ENCODE peak calls at places on chromosomes 3 and 15, in ten cellular contexts. One of them, this sample, is unnamed.

GRCh38 chr3:23776352-23776891 is 29.3 kb upstream of the UBE2E1 start:
- DNase-seq in left ventricle myocardium inferior: no peak
- DNase-seq in germinal center: no peak
- DNase-seq in kidney: no peak
- DNase-seq in NCI-H1105 treated with DMSO at 0.1 percent for 48 hours: no peak
- DNase-seq in GM13977: no peak
- DNase-seq in activated CD4-positive, alpha-beta T cell treated with anti-CD3 and anti-CD28 coated beads, Interleukin-2, amount 50 U/mL, for 24 hours: no peak
- DNase-seq in HCEC 1CT: peak
- DNase-seq in stimulated activated CD4-positive, alpha-beta T cell treated with anti-CD3 and anti-CD28 coated beads, Interleukin-4, amount 100 ng/mL, for 48 hours: no peak
- DNase-seq in EL: peak
- DNase-seq in this sample: no peak

GRCh38 chr3:46393554-46394434 is 13.1 kb downstream of the CCR5AS start:
- DNase-seq in stimulated activated CD4-positive, alpha-beta T cell treated with anti-CD3 and anti-CD28 coated beads, Interleukin-4, amount 100 ng/mL, for 48 hours: no peak
- DNase-seq in HCEC 1CT: peak
- DNase-seq in kidney: no peak
- DNase-seq in germinal center: no peak
- DNase-seq in left ventricle myocardium inferior: no peak
- DNase-seq in EL: peak
- DNase-seq in NCI-H1105 treated with DMSO at 0.1 percent for 48 hours: no peak
- DNase-seq in activated CD4-positive, alpha-beta T cell treated with anti-CD3 and anti-CD28 coated beads, Interleukin-2, amount 50 U/mL, for 24 hours: no peak
- DNase-seq in GM13977: no peak
- DNase-seq in this sample: peak

GRCh38 chr15:78225783-78226541 is 8.4 kb downstream of the ACSBG1 start:
- DNase-seq in germinal center: no peak
- DNase-seq in EL: no peak
- DNase-seq in left ventricle myocardium inferior: no peak
- DNase-seq in GM13977: peak
- DNase-seq in HCEC 1CT: no peak
- DNase-seq in activated CD4-positive, alpha-beta T cell treated with anti-CD3 and anti-CD28 coated beads, Interleukin-2, amount 50 U/mL, for 24 hours: no peak
- DNase-seq in stimulated activated CD4-positive, alpha-beta T cell treated with anti-CD3 and anti-CD28 coated beads, Interleukin-4, amount 100 ng/mL, for 48 hours: no peak
- DNase-seq in kidney: no peak
- DNase-seq in NCI-H1105 treated with DMSO at 0.1 percent for 48 hours: no peak
- DNase-seq in this sample: no peak

GRCh38 chr3:188972313-188972712 is 199.5 kb upstream of the TPRG1 start:
- DNase-seq in left ventricle myocardium inferior: no peak
- DNase-seq in stimulated activated CD4-positive, alpha-beta T cell treated with anti-CD3 and anti-CD28 coated beads, Interleukin-4, amount 100 ng/mL, for 48 hours: no peak
- DNase-seq in GM13977: no peak
- DNase-seq in EL: no peak
- DNase-seq in germinal center: no peak
- DNase-seq in kidney: no peak
- DNase-seq in activated CD4-positive, alpha-beta T cell treated with anti-CD3 and anti-CD28 coated beads, Interleukin-2, amount 50 U/mL, for 24 hours: no peak
- DNase-seq in HCEC 1CT: no peak
- DNase-seq in NCI-H1105 treated with DMSO at 0.1 percent for 48 hours: no peak
- DNase-seq in this sample: no peak

GRCh38 chr3:20060924-20061323 is 20.7 kb downstream of the KAT2B start:
- DNase-seq in EL: peak
- DNase-seq in activated CD4-positive, alpha-beta T cell treated with anti-CD3 and anti-CD28 coated beads, Interleukin-2, amount 50 U/mL, for 24 hours: no peak
- DNase-seq in germinal center: no peak
- DNase-seq in GM13977: no peak
- DNase-seq in HCEC 1CT: peak
- DNase-seq in left ventricle myocardium inferior: no peak
- DNase-seq in kidney: no peak
- DNase-seq in stimulated activated CD4-positive, alpha-beta T cell treated with anti-CD3 and anti-CD28 coated beads, Interleukin-4, amount 100 ng/mL, for 48 hours: no peak
- DNase-seq in NCI-H1105 treated with DMSO at 0.1 percent for 48 hours: no peak
- DNase-seq in this sample: no peak

GRCh38 chr3:97932387-97932801 is 39.8 kb downstream of the RIOX2 start:
- DNase-seq in stimulated activated CD4-positive, alpha-beta T cell treated with anti-CD3 and anti-CD28 coated beads, Interleukin-4, amount 100 ng/mL, for 48 hours: no peak
- DNase-seq in HCEC 1CT: no peak
- DNase-seq in left ventricle myocardium inferior: peak
- DNase-seq in kidney: no peak
- DNase-seq in EL: no peak
- DNase-seq in NCI-H1105 treated with DMSO at 0.1 percent for 48 hours: no peak
- DNase-seq in activated CD4-positive, alpha-beta T cell treated with anti-CD3 and anti-CD28 coated beads, Interleukin-2, amount 50 U/mL, for 24 hours: no peak
- DNase-seq in GM13977: no peak
- DNase-seq in germinal center: no peak
- DNase-seq in this sample: no peak

GRCh38 chr3:71416868-71417267 is 166.7 kb downstream of the FOXP1 start:
- DNase-seq in germinal center: peak
- DNase-seq in EL: no peak
- DNase-seq in NCI-H1105 treated with DMSO at 0.1 percent for 48 hours: no peak
- DNase-seq in GM13977: no peak
- DNase-seq in left ventricle myocardium inferior: no peak
- DNase-seq in stimulated activated CD4-positive, alpha-beta T cell treated with anti-CD3 and anti-CD28 coated beads, Interleukin-4, amount 100 ng/mL, for 48 hours: no peak
- DNase-seq in kidney: no peak
- DNase-seq in HCEC 1CT: no peak
- DNase-seq in activated CD4-positive, alpha-beta T cell treated with anti-CD3 and anti-CD28 coated beads, Interleukin-2, amount 50 U/mL, for 24 hours: no peak
- DNase-seq in this sample: peak

GRCh38 chr15:60419752-60420151 is 22.0 kb upstream of the ANXA2 start:
- DNase-seq in activated CD4-positive, alpha-beta T cell treated with anti-CD3 and anti-CD28 coated beads, Interleukin-2, amount 50 U/mL, for 24 hours: no peak
- DNase-seq in EL: peak
- DNase-seq in GM13977: no peak
- DNase-seq in left ventricle myocardium inferior: no peak
- DNase-seq in kidney: no peak
- DNase-seq in germinal center: no peak
- DNase-seq in NCI-H1105 treated with DMSO at 0.1 percent for 48 hours: no peak
- DNase-seq in stimulated activated CD4-positive, alpha-beta T cell treated with anti-CD3 and anti-CD28 coated beads, Interleukin-4, amount 100 ng/mL, for 48 hours: no peak
- DNase-seq in HCEC 1CT: peak
- DNase-seq in this sample: no peak

GRCh38 chr3:30017882-30018281 is 588.5 kb upstream of the TGFBR2 start:
- DNase-seq in EL: no peak
- DNase-seq in HCEC 1CT: no peak
- DNase-seq in activated CD4-positive, alpha-beta T cell treated with anti-CD3 and anti-CD28 coated beads, Interleukin-2, amount 50 U/mL, for 24 hours: no peak
- DNase-seq in left ventricle myocardium inferior: no peak
- DNase-seq in germinal center: no peak
- DNase-seq in NCI-H1105 treated with DMSO at 0.1 percent for 48 hours: no peak
- DNase-seq in GM13977: no peak
- DNase-seq in stimulated activated CD4-positive, alpha-beta T cell treated with anti-CD3 and anti-CD28 coated beads, Interleukin-4, amount 100 ng/mL, for 48 hours: no peak
- DNase-seq in kidney: no peak
- DNase-seq in this sample: no peak

GRCh38 chr15:41017051-41017735 is 63.9 kb downstream of the CHAC1 start:
- DNase-seq in kidney: no peak
- DNase-seq in germinal center: no peak
- DNase-seq in HCEC 1CT: no peak
- DNase-seq in activated CD4-positive, alpha-beta T cell treated with anti-CD3 and anti-CD28 coated beads, Interleukin-2, amount 50 U/mL, for 24 hours: no peak
- DNase-seq in stimulated activated CD4-positive, alpha-beta T cell treated with anti-CD3 and anti-CD28 coated beads, Interleukin-4, amount 100 ng/mL, for 48 hours: no peak
- DNase-seq in GM13977: no peak
- DNase-seq in EL: no peak
- DNase-seq in NCI-H1105 treated with DMSO at 0.1 percent for 48 hours: no peak
- DNase-seq in left ventricle myocardium inferior: no peak
- DNase-seq in this sample: no peak

GRCh38 chr15:51144021-51144532 is 49.4 kb upstream of the TNFAIP8L3 start:
- DNase-seq in activated CD4-positive, alpha-beta T cell treated with anti-CD3 and anti-CD28 coated beads, Interleukin-2, amount 50 U/mL, for 24 hours: no peak
- DNase-seq in EL: peak
- DNase-seq in kidney: no peak
- DNase-seq in HCEC 1CT: peak
- DNase-seq in stimulated activated CD4-positive, alpha-beta T cell treated with anti-CD3 and anti-CD28 coated beads, Interleukin-4, amount 100 ng/mL, for 48 hours: no peak
- DNase-seq in GM13977: no peak
- DNase-seq in NCI-H1105 treated with DMSO at 0.1 percent for 48 hours: no peak
- DNase-seq in germinal center: no peak
- DNase-seq in left ventricle myocardium inferior: no peak
- DNase-seq in this sample: no peak

GRCh38 chr15:89812126-89812846 is 2.4 kb downstream of the ANPEP start:
- DNase-seq in NCI-H1105 treated with DMSO at 0.1 percent for 48 hours: no peak
- DNase-seq in activated CD4-positive, alpha-beta T cell treated with anti-CD3 and anti-CD28 coated beads, Interleukin-2, amount 50 U/mL, for 24 hours: no peak
- DNase-seq in stimulated activated CD4-positive, alpha-beta T cell treated with anti-CD3 and anti-CD28 coated beads, Interleukin-4, amount 100 ng/mL, for 48 hours: no peak
- DNase-seq in GM13977: no peak
- DNase-seq in left ventricle myocardium inferior: peak
- DNase-seq in EL: peak
- DNase-seq in HCEC 1CT: peak
- DNase-seq in germinal center: no peak
- DNase-seq in kidney: peak
- DNase-seq in this sample: peak

GRCh38 chr3:74384151-74384550 is 230.3 kb downstream of the CNTN3 start:
- DNase-seq in NCI-H1105 treated with DMSO at 0.1 percent for 48 hours: no peak
- DNase-seq in kidney: no peak
- DNase-seq in left ventricle myocardium inferior: no peak
- DNase-seq in germinal center: no peak
- DNase-seq in stimulated activated CD4-positive, alpha-beta T cell treated with anti-CD3 and anti-CD28 coated beads, Interleukin-4, amount 100 ng/mL, for 48 hours: no peak
- DNase-seq in activated CD4-positive, alpha-beta T cell treated with anti-CD3 and anti-CD28 coated beads, Interleukin-2, amount 50 U/mL, for 24 hours: no peak
- DNase-seq in GM13977: no peak
- DNase-seq in EL: no peak
- DNase-seq in HCEC 1CT: no peak
- DNase-seq in this sample: no peak

GRCh38 chr15:89805241-89806216 is 9.1 kb downstream of the ANPEP start:
- DNase-seq in germinal center: no peak
- DNase-seq in HCEC 1CT: no peak
- DNase-seq in GM13977: no peak
- DNase-seq in left ventricle myocardium inferior: no peak
- DNase-seq in stimulated activated CD4-positive, alpha-beta T cell treated with anti-CD3 and anti-CD28 coated beads, Interleukin-4, amount 100 ng/mL, for 48 hours: no peak
- DNase-seq in EL: no peak
- DNase-seq in NCI-H1105 treated with DMSO at 0.1 percent for 48 hours: no peak
- DNase-seq in kidney: peak
- DNase-seq in activated CD4-positive, alpha-beta T cell treated with anti-CD3 and anti-CD28 coated beads, Interleukin-2, amount 50 U/mL, for 24 hours: no peak
- DNase-seq in this sample: no peak

GRCh38 chr3:14691239-14691638 is 16.3 kb downstream of the C3orf20 start:
- DNase-seq in germinal center: no peak
- DNase-seq in HCEC 1CT: no peak
- DNase-seq in activated CD4-positive, alpha-beta T cell treated with anti-CD3 and anti-CD28 coated beads, Interleukin-2, amount 50 U/mL, for 24 hours: no peak
- DNase-seq in EL: no peak
- DNase-seq in left ventricle myocardium inferior: no peak
- DNase-seq in kidney: no peak
- DNase-seq in stimulated activated CD4-positive, alpha-beta T cell treated with anti-CD3 and anti-CD28 coated beads, Interleukin-4, amount 100 ng/mL, for 48 hours: no peak
- DNase-seq in GM13977: peak
- DNase-seq in NCI-H1105 treated with DMSO at 0.1 percent for 48 hours: no peak
- DNase-seq in this sample: no peak

GRCh38 chr15:101025896-101026631 is 106.9 kb downstream of the LRRK1 start:
- DNase-seq in left ventricle myocardium inferior: no peak
- DNase-seq in germinal center: no peak
- DNase-seq in kidney: peak
- DNase-seq in activated CD4-positive, alpha-beta T cell treated with anti-CD3 and anti-CD28 coated beads, Interleukin-2, amount 50 U/mL, for 24 hours: no peak
- DNase-seq in NCI-H1105 treated with DMSO at 0.1 percent for 48 hours: no peak
- DNase-seq in stimulated activated CD4-positive, alpha-beta T cell treated with anti-CD3 and anti-CD28 coated beads, Interleukin-4, amount 100 ng/mL, for 48 hours: no peak
- DNase-seq in EL: no peak
- DNase-seq in GM13977: no peak
- DNase-seq in HCEC 1CT: no peak
- DNase-seq in this sample: no peak

GRCh38 chr15:32956006-32956405 is 238.2 kb downstream of the GREM1 start:
- DNase-seq in EL: peak
- DNase-seq in GM13977: peak
- DNase-seq in NCI-H1105 treated with DMSO at 0.1 percent for 48 hours: peak
- DNase-seq in stimulated activated CD4-positive, alpha-beta T cell treated with anti-CD3 and anti-CD28 coated beads, Interleukin-4, amount 100 ng/mL, for 48 hours: no peak
- DNase-seq in left ventricle myocardium inferior: no peak
- DNase-seq in kidney: no peak
- DNase-seq in HCEC 1CT: peak
- DNase-seq in activated CD4-positive, alpha-beta T cell treated with anti-CD3 and anti-CD28 coated beads, Interleukin-2, amount 50 U/mL, for 24 hours: no peak
- DNase-seq in germinal center: peak
- DNase-seq in this sample: peak

GRCh38 chr15:28128036-28128435 is 28.9 kb upstream of the OCA2 start:
- DNase-seq in kidney: no peak
- DNase-seq in stimulated activated CD4-positive, alpha-beta T cell treated with anti-CD3 and anti-CD28 coated beads, Interleukin-4, amount 100 ng/mL, for 48 hours: no peak
- DNase-seq in GM13977: no peak
- DNase-seq in EL: no peak
- DNase-seq in activated CD4-positive, alpha-beta T cell treated with anti-CD3 and anti-CD28 coated beads, Interleukin-2, amount 50 U/mL, for 24 hours: no peak
- DNase-seq in HCEC 1CT: no peak
- DNase-seq in germinal center: no peak
- DNase-seq in NCI-H1105 treated with DMSO at 0.1 percent for 48 hours: no peak
- DNase-seq in left ventricle myocardium inferior: peak
- DNase-seq in this sample: no peak

GRCh38 chr3:128590948-128591347 is 59.7 kb downstream of the RPN1 start:
- DNase-seq in HCEC 1CT: no peak
- DNase-seq in stimulated activated CD4-positive, alpha-beta T cell treated with anti-CD3 and anti-CD28 coated beads, Interleukin-4, amount 100 ng/mL, for 48 hours: no peak
- DNase-seq in kidney: no peak
- DNase-seq in activated CD4-positive, alpha-beta T cell treated with anti-CD3 and anti-CD28 coated beads, Interleukin-2, amount 50 U/mL, for 24 hours: no peak
- DNase-seq in NCI-H1105 treated with DMSO at 0.1 percent for 48 hours: no peak
- DNase-seq in EL: no peak
- DNase-seq in germinal center: no peak
- DNase-seq in GM13977: no peak
- DNase-seq in left ventricle myocardium inferior: no peak
- DNase-seq in this sample: peak

GRCh38 chr3:183324083-183324482 is 71.0 kb downstream of the B3GNT5 start:
- DNase-seq in EL: peak
- DNase-seq in NCI-H1105 treated with DMSO at 0.1 percent for 48 hours: no peak
- DNase-seq in stimulated activated CD4-positive, alpha-beta T cell treated with anti-CD3 and anti-CD28 coated beads, Interleukin-4, amount 100 ng/mL, for 48 hours: no peak
- DNase-seq in left ventricle myocardium inferior: no peak
- DNase-seq in activated CD4-positive, alpha-beta T cell treated with anti-CD3 and anti-CD28 coated beads, Interleukin-2, amount 50 U/mL, for 24 hours: no peak
- DNase-seq in germinal center: no peak
- DNase-seq in GM13977: no peak
- DNase-seq in kidney: no peak
- DNase-seq in HCEC 1CT: no peak
- DNase-seq in this sample: no peak

GRCh38 chr3:6124875-6125274 is 736.0 kb upstream of the GRM7 start:
- DNase-seq in EL: no peak
- DNase-seq in NCI-H1105 treated with DMSO at 0.1 percent for 48 hours: no peak
- DNase-seq in germinal center: no peak
- DNase-seq in activated CD4-positive, alpha-beta T cell treated with anti-CD3 and anti-CD28 coated beads, Interleukin-2, amount 50 U/mL, for 24 hours: no peak
- DNase-seq in left ventricle myocardium inferior: no peak
- DNase-seq in kidney: no peak
- DNase-seq in GM13977: no peak
- DNase-seq in HCEC 1CT: no peak
- DNase-seq in stimulated activated CD4-positive, alpha-beta T cell treated with anti-CD3 and anti-CD28 coated beads, Interleukin-4, amount 100 ng/mL, for 48 hours: no peak
- DNase-seq in this sample: no peak

GRCh38 chr3:132399054-132399929 is 18.0 kb upstream of the DNAJC13 start:
- DNase-seq in kidney: no peak
- DNase-seq in germinal center: peak
- DNase-seq in HCEC 1CT: peak
- DNase-seq in activated CD4-positive, alpha-beta T cell treated with anti-CD3 and anti-CD28 coated beads, Interleukin-2, amount 50 U/mL, for 24 hours: no peak
- DNase-seq in EL: peak
- DNase-seq in NCI-H1105 treated with DMSO at 0.1 percent for 48 hours: peak
- DNase-seq in left ventricle myocardium inferior: no peak
- DNase-seq in stimulated activated CD4-positive, alpha-beta T cell treated with anti-CD3 and anti-CD28 coated beads, Interleukin-4, amount 100 ng/mL, for 48 hours: peak
- DNase-seq in GM13977: peak
- DNase-seq in this sample: peak

GRCh38 chr3:16264708-16265454 is at the start of the genes DPH3 and OXNAD1:
- DNase-seq in kidney: peak
- DNase-seq in stimulated activated CD4-positive, alpha-beta T cell treated with anti-CD3 and anti-CD28 coated beads, Interleukin-4, amount 100 ng/mL, for 48 hours: peak
- DNase-seq in germinal center: peak
- DNase-seq in NCI-H1105 treated with DMSO at 0.1 percent for 48 hours: peak
- DNase-seq in GM13977: peak
- DNase-seq in left ventricle myocardium inferior: peak
- DNase-seq in HCEC 1CT: peak
- DNase-seq in EL: peak
- DNase-seq in activated CD4-positive, alpha-beta T cell treated with anti-CD3 and anti-CD28 coated beads, Interleukin-2, amount 50 U/mL, for 24 hours: peak
- DNase-seq in this sample: peak

GRCh38 chr3:62965311-62965710 is 90.1 kb upstream of the CADPS start:
- DNase-seq in stimulated activated CD4-positive, alpha-beta T cell treated with anti-CD3 and anti-CD28 coated beads, Interleukin-4, amount 100 ng/mL, for 48 hours: no peak
- DNase-seq in activated CD4-positive, alpha-beta T cell treated with anti-CD3 and anti-CD28 coated beads, Interleukin-2, amount 50 U/mL, for 24 hours: no peak
- DNase-seq in kidney: no peak
- DNase-seq in GM13977: no peak
- DNase-seq in left ventricle myocardium inferior: no peak
- DNase-seq in EL: no peak
- DNase-seq in NCI-H1105 treated with DMSO at 0.1 percent for 48 hours: no peak
- DNase-seq in HCEC 1CT: no peak
- DNase-seq in germinal center: no peak
- DNase-seq in this sample: peak

GRCh38 chr3:162103808-162104207 is 607.2 kb downstream of the OTOL1 start:
- DNase-seq in germinal center: no peak
- DNase-seq in GM13977: no peak
- DNase-seq in EL: no peak
- DNase-seq in HCEC 1CT: no peak
- DNase-seq in stimulated activated CD4-positive, alpha-beta T cell treated with anti-CD3 and anti-CD28 coated beads, Interleukin-4, amount 100 ng/mL, for 48 hours: no peak
- DNase-seq in activated CD4-positive, alpha-beta T cell treated with anti-CD3 and anti-CD28 coated beads, Interleukin-2, amount 50 U/mL, for 24 hours: no peak
- DNase-seq in left ventricle myocardium inferior: no peak
- DNase-seq in NCI-H1105 treated with DMSO at 0.1 percent for 48 hours: no peak
- DNase-seq in kidney: no peak
- DNase-seq in this sample: no peak

GRCh38 chr3:20185364-20185732 is 658 bp downstream of the SGO1 start:
- DNase-seq in left ventricle myocardium inferior: no peak
- DNase-seq in activated CD4-positive, alpha-beta T cell treated with anti-CD3 and anti-CD28 coated beads, Interleukin-2, amount 50 U/mL, for 24 hours: no peak
- DNase-seq in GM13977: peak
- DNase-seq in NCI-H1105 treated with DMSO at 0.1 percent for 48 hours: peak
- DNase-seq in HCEC 1CT: peak
- DNase-seq in kidney: no peak
- DNase-seq in stimulated activated CD4-positive, alpha-beta T cell treated with anti-CD3 and anti-CD28 coated beads, Interleukin-4, amount 100 ng/mL, for 48 hours: no peak
- DNase-seq in EL: peak
- DNase-seq in germinal center: peak
- DNase-seq in this sample: peak

GRCh38 chr15:60038111-60038521 is 34.0 kb downstream of the FOXB1 start:
- DNase-seq in HCEC 1CT: no peak
- DNase-seq in NCI-H1105 treated with DMSO at 0.1 percent for 48 hours: no peak
- DNase-seq in left ventricle myocardium inferior: no peak
- DNase-seq in activated CD4-positive, alpha-beta T cell treated with anti-CD3 and anti-CD28 coated beads, Interleukin-2, amount 50 U/mL, for 24 hours: no peak
- DNase-seq in kidney: no peak
- DNase-seq in stimulated activated CD4-positive, alpha-beta T cell treated with anti-CD3 and anti-CD28 coated beads, Interleukin-4, amount 100 ng/mL, for 48 hours: no peak
- DNase-seq in EL: no peak
- DNase-seq in GM13977: no peak
- DNase-seq in germinal center: no peak
- DNase-seq in this sample: peak

GRCh38 chr15:40328176-40328575 is 4.7 kb downstream of the INAFM2 start:
- DNase-seq in HCEC 1CT: no peak
- DNase-seq in kidney: no peak
- DNase-seq in GM13977: no peak
- DNase-seq in NCI-H1105 treated with DMSO at 0.1 percent for 48 hours: no peak
- DNase-seq in germinal center: no peak
- DNase-seq in left ventricle myocardium inferior: no peak
- DNase-seq in activated CD4-positive, alpha-beta T cell treated with anti-CD3 and anti-CD28 coated beads, Interleukin-2, amount 50 U/mL, for 24 hours: no peak
- DNase-seq in stimulated activated CD4-positive, alpha-beta T cell treated with anti-CD3 and anti-CD28 coated beads, Interleukin-4, amount 100 ng/mL, for 48 hours: no peak
- DNase-seq in EL: peak
- DNase-seq in this sample: no peak

This sample was measured in NCI-H69.